ENCODE peak calls at places on chromosomes 6 and 20, in seven cellular contexts. One of them, this sample, is unnamed. For H3K4me1, the result is how much of the 10 kb centered on the place peaks cover.

GRCh38 chr6:130164251-130164650 is 58.5 kb downstream of the SAMD3 start:
- DNase-seq in fibroblast of lung: no peak
- DNase-seq in breast epithelium: no peak
- DNase-seq in psoas muscle: no peak
- DNase-seq in cardiac muscle cell: no peak
- DNase-seq in CD8-positive, alpha-beta memory T cell: no peak
- DNase-seq in CD8-positive, alpha-beta T cell: no peak
- DNase-seq in this sample: no peak

GRCh38 chr20:24948939-24949679 is at the start of gene CST7:
- DNase-seq in breast epithelium: no peak
- DNase-seq in cardiac muscle cell: peak
- DNase-seq in CD8-positive, alpha-beta T cell: peak
- DNase-seq in CD8-positive, alpha-beta memory T cell: peak
- DNase-seq in psoas muscle: no peak
- DNase-seq in fibroblast of lung: peak
- DNase-seq in this sample: no peak

GRCh38 chr6:103167345-103167744 is 1692.4 kb downstream of the HACE1 start:
- DNase-seq in psoas muscle: no peak
- DNase-seq in cardiac muscle cell: no peak
- DNase-seq in breast epithelium: no peak
- DNase-seq in fibroblast of lung: no peak
- DNase-seq in CD8-positive, alpha-beta memory T cell: no peak
- DNase-seq in CD8-positive, alpha-beta T cell: no peak
- DNase-seq in this sample: no peak

GRCh38 chr6:106997392-106998257 is 23.1 kb upstream of the CD24 start:
- DNase-seq in fibroblast of lung: peak
- DNase-seq in CD8-positive, alpha-beta T cell: peak
- DNase-seq in cardiac muscle cell: peak
- DNase-seq in breast epithelium: no peak
- DNase-seq in CD8-positive, alpha-beta memory T cell: peak
- DNase-seq in psoas muscle: no peak
- DNase-seq in this sample: peak

GRCh38 chr20:32474009-32474716 is 111.0 kb downstream of the NOL4L start:
- DNase-seq in cardiac muscle cell: no peak
- DNase-seq in CD8-positive, alpha-beta memory T cell: no peak
- DNase-seq in psoas muscle: no peak
- DNase-seq in breast epithelium: no peak
- DNase-seq in CD8-positive, alpha-beta T cell: no peak
- DNase-seq in fibroblast of lung: no peak
- DNase-seq in this sample: peak

GRCh38 chr6:106959985-106960384 is 14.5 kb downstream of the CD24 start:
- DNase-seq in CD8-positive, alpha-beta memory T cell: no peak
- DNase-seq in cardiac muscle cell: no peak
- DNase-seq in psoas muscle: no peak
- DNase-seq in CD8-positive, alpha-beta T cell: no peak
- DNase-seq in breast epithelium: no peak
- DNase-seq in fibroblast of lung: no peak
- DNase-seq in this sample: no peak

GRCh38 chr6:159736908-159737307 is 9.6 kb downstream of the WTAP start:
- DNase-seq in psoas muscle: no peak
- DNase-seq in CD8-positive, alpha-beta memory T cell: no peak
- DNase-seq in fibroblast of lung: no peak
- DNase-seq in breast epithelium: no peak
- DNase-seq in cardiac muscle cell: no peak
- DNase-seq in CD8-positive, alpha-beta T cell: no peak
- DNase-seq in this sample: no peak

GRCh38 chr6:22612241-22612640 is 42.9 kb downstream of the HDGFL1 start:
- DNase-seq in breast epithelium: no peak
- DNase-seq in cardiac muscle cell: peak
- DNase-seq in CD8-positive, alpha-beta T cell: no peak
- DNase-seq in CD8-positive, alpha-beta memory T cell: no peak
- DNase-seq in psoas muscle: no peak
- DNase-seq in fibroblast of lung: no peak
- DNase-seq in this sample: no peak

GRCh38 chr6:38179300-38179699 is 359.8 kb downstream of the ZFAND3 start:
- DNase-seq in psoas muscle: no peak
- DNase-seq in breast epithelium: no peak
- DNase-seq in cardiac muscle cell: no peak
- DNase-seq in CD8-positive, alpha-beta memory T cell: no peak
- DNase-seq in CD8-positive, alpha-beta T cell: no peak
- DNase-seq in fibroblast of lung: no peak
- DNase-seq in this sample: no peak

GRCh38 chr20:17343631-17344447 is 117.0 kb downstream of the PCSK2 start:
- DNase-seq in CD8-positive, alpha-beta T cell: no peak
- DNase-seq in breast epithelium: no peak
- DNase-seq in psoas muscle: no peak
- DNase-seq in CD8-positive, alpha-beta memory T cell: no peak
- DNase-seq in fibroblast of lung: peak
- DNase-seq in cardiac muscle cell: no peak
- DNase-seq in this sample: no peak

GRCh38 chr6:2695464-2696095 is 55.1 kb downstream of the MYLK4 start:
- DNase-seq in fibroblast of lung: peak
- DNase-seq in psoas muscle: no peak
- DNase-seq in breast epithelium: no peak
- DNase-seq in cardiac muscle cell: peak
- DNase-seq in CD8-positive, alpha-beta memory T cell: no peak
- DNase-seq in CD8-positive, alpha-beta T cell: no peak
- DNase-seq in this sample: peak

DNA sequence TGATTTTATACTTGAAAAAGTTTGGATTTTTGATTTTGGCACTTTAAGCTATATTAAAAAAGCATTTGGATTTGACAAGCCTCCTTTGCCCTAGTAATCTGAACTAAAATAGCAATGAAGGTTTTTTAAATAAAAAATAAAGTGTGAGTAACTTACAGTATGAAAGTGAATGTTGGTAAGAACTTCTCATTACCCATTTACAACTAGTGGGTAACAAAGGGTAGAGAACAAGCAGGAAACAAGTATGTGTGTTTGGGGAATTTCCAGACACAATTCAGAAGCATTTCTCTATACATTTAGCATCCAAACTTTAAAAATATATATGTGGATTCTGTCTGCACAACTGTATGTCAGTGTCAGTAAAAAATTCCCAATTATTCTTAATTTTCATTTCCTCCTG is 2.9 kb downstream of the TMEM30A start:
- DNase-seq in breast epithelium: no peak
- DNase-seq in CD8-positive, alpha-beta T cell: no peak
- DNase-seq in CD8-positive, alpha-beta memory T cell: no peak
- DNase-seq in fibroblast of lung: no peak
- DNase-seq in cardiac muscle cell: no peak
- DNase-seq in psoas muscle: no peak
- DNase-seq in this sample: no peak
- H3K4me3 ChIP-seq in breast epithelium: no peak
- H3K4me3 ChIP-seq in CD8-positive, alpha-beta T cell: no peak
- H3K4me3 ChIP-seq in CD8-positive, alpha-beta memory T cell: no peak
- H3K4me3 ChIP-seq in fibroblast of lung: peak
- H3K4me3 ChIP-seq in cardiac muscle cell: peak
- H3K4me3 ChIP-seq in psoas muscle: peak
- H3K4me3 ChIP-seq in this sample: no peak

DNA sequence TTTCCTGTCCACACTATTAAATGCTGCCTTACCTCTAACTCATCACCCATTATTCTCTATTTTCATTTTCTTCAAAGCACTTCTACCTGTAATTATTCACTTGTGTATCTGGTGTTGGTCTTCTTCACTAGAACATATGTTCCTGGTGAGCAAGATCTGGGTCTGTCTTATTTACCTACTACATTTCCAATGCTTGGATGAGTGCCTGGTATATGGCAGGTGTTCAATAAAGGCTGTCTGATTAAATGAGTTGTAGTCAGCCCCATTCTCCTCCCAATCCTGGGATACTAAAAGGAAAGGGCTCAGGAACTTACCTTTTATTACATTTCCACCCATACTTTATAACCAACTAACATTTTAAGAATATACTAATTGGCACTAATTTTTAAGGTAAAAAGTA is 61.0 kb downstream of the CEP162 start:
- DNase-seq in CD8-positive, alpha-beta memory T cell: no peak
- DNase-seq in cardiac muscle cell: no peak
- DNase-seq in breast epithelium: no peak
- DNase-seq in psoas muscle: no peak
- DNase-seq in fibroblast of lung: no peak
- DNase-seq in CD8-positive, alpha-beta T cell: no peak
- DNase-seq in this sample: no peak
- H3K4me1 ChIP-seq in CD8-positive, alpha-beta memory T cell: under half
- H3K4me1 ChIP-seq in cardiac muscle cell: under half
- H3K4me1 ChIP-seq in breast epithelium: under half
- H3K4me1 ChIP-seq in psoas muscle: under half
- H3K4me1 ChIP-seq in fibroblast of lung: under half
- H3K4me1 ChIP-seq in CD8-positive, alpha-beta T cell: under half
- H3K4me1 ChIP-seq in this sample: under half

DNA sequence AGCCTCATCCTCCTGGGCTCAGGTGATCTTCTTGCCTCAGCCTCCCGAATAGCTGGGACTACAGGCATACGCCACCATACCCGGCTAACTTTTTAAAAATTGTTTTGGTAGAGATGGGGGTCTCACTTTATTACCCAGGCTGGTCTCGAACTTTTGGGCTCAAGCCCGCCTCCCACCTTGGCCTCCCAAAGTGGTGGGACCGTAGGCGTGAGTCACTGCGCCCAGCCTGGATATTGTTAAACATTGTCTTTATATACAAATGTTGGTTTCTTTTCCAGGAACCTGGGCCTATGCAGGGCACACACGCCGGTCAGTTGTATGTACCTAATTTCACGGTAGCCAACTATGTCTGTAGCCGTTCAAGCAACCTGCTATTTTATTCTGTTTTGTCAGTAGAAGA is 60.1 kb downstream of the SYNJ2 start:
- DNase-seq in fibroblast of lung: no peak
- DNase-seq in cardiac muscle cell: no peak
- DNase-seq in CD8-positive, alpha-beta T cell: no peak
- DNase-seq in CD8-positive, alpha-beta memory T cell: no peak
- DNase-seq in psoas muscle: no peak
- DNase-seq in breast epithelium: no peak
- DNase-seq in this sample: no peak
- H3K27ac ChIP-seq in fibroblast of lung: peak
- H3K27ac ChIP-seq in cardiac muscle cell: peak
- H3K27ac ChIP-seq in CD8-positive, alpha-beta T cell: no peak
- H3K27ac ChIP-seq in CD8-positive, alpha-beta memory T cell: peak
- H3K27ac ChIP-seq in psoas muscle: peak
- H3K27ac ChIP-seq in breast epithelium: peak
- H3K27ac ChIP-seq in this sample: peak

DNA sequence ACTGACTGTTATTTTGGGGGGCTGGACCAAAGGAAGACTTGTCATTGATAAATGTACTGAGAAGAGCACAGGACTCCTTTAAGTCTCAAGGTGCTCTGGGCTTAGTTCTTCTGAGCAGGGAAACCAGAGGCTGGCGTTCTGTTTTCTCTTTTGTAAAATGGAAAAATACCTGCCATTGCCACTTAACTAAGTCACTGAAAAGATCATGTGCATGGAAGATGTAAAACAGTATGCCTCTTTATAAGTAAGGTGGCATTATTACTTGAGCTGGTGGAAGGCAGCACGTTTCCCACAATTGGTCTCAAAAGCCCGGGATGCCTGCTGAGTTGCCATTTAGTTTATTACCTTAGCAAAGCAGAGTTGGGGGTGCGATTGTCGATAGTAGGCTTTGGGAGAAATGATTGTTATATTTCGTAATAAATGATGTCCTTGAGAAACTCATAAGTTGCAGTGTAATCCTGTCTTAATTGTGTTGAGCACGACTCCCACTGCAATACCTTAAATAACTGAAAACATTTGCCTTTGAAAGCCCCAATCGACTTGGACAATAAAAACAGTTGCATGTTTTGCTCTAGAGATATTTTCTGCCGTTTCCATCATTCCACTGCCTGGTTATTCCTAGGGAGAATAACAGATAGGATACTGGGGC is 3.6 kb downstream of the JARID2 start:
- DNase-seq in fibroblast of lung: no peak
- DNase-seq in psoas muscle: no peak
- DNase-seq in CD8-positive, alpha-beta T cell: no peak
- DNase-seq in breast epithelium: no peak
- DNase-seq in CD8-positive, alpha-beta memory T cell: no peak
- DNase-seq in cardiac muscle cell: no peak
- DNase-seq in this sample: no peak
- H3K4me3 ChIP-seq in fibroblast of lung: peak
- H3K4me3 ChIP-seq in psoas muscle: peak
- H3K4me3 ChIP-seq in CD8-positive, alpha-beta T cell: peak
- H3K4me3 ChIP-seq in breast epithelium: peak
- H3K4me3 ChIP-seq in CD8-positive, alpha-beta memory T cell: peak
- H3K4me3 ChIP-seq in cardiac muscle cell: peak
- H3K4me3 ChIP-seq in this sample: peak

GRCh38 chr20:50453533-50453932 is 56.6 kb upstream of the PTPN1 start:
- DNase-seq in psoas muscle: no peak
- DNase-seq in cardiac muscle cell: no peak
- DNase-seq in CD8-positive, alpha-beta memory T cell: no peak
- DNase-seq in fibroblast of lung: no peak
- DNase-seq in breast epithelium: no peak
- DNase-seq in CD8-positive, alpha-beta T cell: no peak
- DNase-seq in this sample: no peak
- H3K4me1 ChIP-seq in psoas muscle: under half
- H3K4me1 ChIP-seq in cardiac muscle cell: under half
- H3K4me1 ChIP-seq in CD8-positive, alpha-beta memory T cell: under half
- H3K4me1 ChIP-seq in fibroblast of lung: under half
- H3K4me1 ChIP-seq in breast epithelium: under half
- H3K4me1 ChIP-seq in CD8-positive, alpha-beta T cell: under half
- H3K4me1 ChIP-seq in this sample: under half

GRCh38 chr6:84086545-84087429 is 53.2 kb downstream of the MRAP2 start:
- DNase-seq in cardiac muscle cell: no peak
- DNase-seq in CD8-positive, alpha-beta memory T cell: no peak
- DNase-seq in breast epithelium: no peak
- DNase-seq in psoas muscle: no peak
- DNase-seq in CD8-positive, alpha-beta T cell: no peak
- DNase-seq in fibroblast of lung: no peak
- DNase-seq in this sample: no peak

GRCh38 chr6:84081222-84081621 is 47.6 kb downstream of the MRAP2 start:
- DNase-seq in CD8-positive, alpha-beta memory T cell: no peak
- DNase-seq in breast epithelium: no peak
- DNase-seq in CD8-positive, alpha-beta T cell: no peak
- DNase-seq in cardiac muscle cell: no peak
- DNase-seq in fibroblast of lung: no peak
- DNase-seq in psoas muscle: no peak
- DNase-seq in this sample: no peak

GRCh38 chr6:84077645-84078044 is 44.1 kb downstream of the MRAP2 start:
- DNase-seq in CD8-positive, alpha-beta memory T cell: no peak
- DNase-seq in psoas muscle: no peak
- DNase-seq in fibroblast of lung: no peak
- DNase-seq in CD8-positive, alpha-beta T cell: no peak
- DNase-seq in cardiac muscle cell: no peak
- DNase-seq in breast epithelium: no peak
- DNase-seq in this sample: no peak

GRCh38 chr6:84078335-84078734 is 44.8 kb downstream of the MRAP2 start:
- DNase-seq in CD8-positive, alpha-beta memory T cell: no peak
- DNase-seq in cardiac muscle cell: no peak
- DNase-seq in breast epithelium: no peak
- DNase-seq in psoas muscle: no peak
- DNase-seq in fibroblast of lung: no peak
- DNase-seq in CD8-positive, alpha-beta T cell: no peak
- DNase-seq in this sample: peak

DNA sequence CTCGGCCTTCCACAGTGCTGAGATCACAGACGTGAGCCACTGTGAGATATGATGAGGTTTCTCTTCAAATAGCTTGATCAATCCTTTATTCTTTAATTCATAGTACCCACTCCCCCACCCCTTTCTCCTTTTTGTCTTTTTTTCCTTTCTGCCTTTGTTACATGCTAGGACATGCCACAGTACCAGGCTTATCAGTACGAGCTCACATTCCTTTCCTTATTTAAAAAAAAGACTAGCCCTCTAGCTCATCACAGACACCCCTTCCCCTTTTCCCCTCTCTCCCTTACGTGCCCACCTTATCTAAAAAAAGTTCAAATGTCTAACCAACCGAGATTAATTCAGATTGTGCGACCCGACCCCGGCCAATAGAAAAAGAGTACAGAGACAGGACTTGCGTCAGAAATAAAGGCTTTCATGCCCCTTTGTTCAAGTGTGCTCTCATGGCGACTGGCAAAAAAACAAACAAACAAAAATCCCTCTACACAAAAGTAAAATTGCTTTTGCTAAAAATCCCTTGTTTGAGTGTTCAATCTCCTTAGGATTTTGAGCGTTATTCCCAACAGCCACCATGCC is 49.2 kb downstream of the MRAP2 start:
- DNase-seq in cardiac muscle cell: peak
- DNase-seq in fibroblast of lung: no peak
- DNase-seq in psoas muscle: no peak
- DNase-seq in CD8-positive, alpha-beta memory T cell: no peak
- DNase-seq in breast epithelium: no peak
- DNase-seq in CD8-positive, alpha-beta T cell: no peak
- DNase-seq in this sample: no peak
- H3K27ac ChIP-seq in cardiac muscle cell: peak
- H3K27ac ChIP-seq in fibroblast of lung: no peak
- H3K27ac ChIP-seq in psoas muscle: no peak
- H3K27ac ChIP-seq in CD8-positive, alpha-beta memory T cell: no peak
- H3K27ac ChIP-seq in breast epithelium: no peak
- H3K27ac ChIP-seq in CD8-positive, alpha-beta T cell: no peak
- H3K27ac ChIP-seq in this sample: no peak

This sample was measured in SJCRH30.